ENCODE peak calls at places on chromosomes 2 and 18, in four cellular contexts. O, K, H and C are unnamed samples.

GRCh38 chr18:76548541-76548940 is 53.5 kb upstream of the ZNF516 start:
- DNase-seq in H (no peak), K (no peak), O (no peak), C (no peak)

GRCh38 chr18:79798999-79799370 is 1.2 kb downstream of the KCNG2 start:
- DNase-seq in K (no peak), O (no peak), H (no peak), C (no peak)

GRCh38 chr2:204024906-204025475 is 88.4 kb downstream of the ICOS start:
- DNase-seq in O (no peak), K (no peak), H (no peak), C (no peak)

GRCh38 chr2:37011126-37011525 is 44.8 kb upstream of the STRN start:
- DNase-seq in H (no peak), O (peak), K (no peak), C (no peak)

GRCh38 chr2:70132244-70133126 is 45.2 kb downstream of the PCBP1 start:
- DNase-seq in K (peak), O (no peak), H (no peak), C (peak)

GRCh38 chr2:1234731-1235308 is 178.4 kb upstream of the TPO start:
- DNase-seq in H (no peak), K (no peak), O (no peak), C (no peak)

GRCh38 chr2:1561259-1561658 is 148.0 kb downstream of the TPO start:
- DNase-seq in K (no peak), H (no peak), O (no peak), C (no peak)

GRCh38 chr2:204452464-204453023 is 92.7 kb upstream of the PARD3B start:
- DNase-seq in O (no peak), H (no peak), K (peak), C (peak)

GRCh38 chr18:62566199-62566598 is 43.4 kb downstream of the ZCCHC2 start:
- DNase-seq in K (peak), O (no peak), H (no peak), C (peak)

GRCh38 chr2:149733936-149734685 is 146.5 kb upstream of the MMADHC start:
- DNase-seq in H (no peak), K (no peak), O (no peak), C (peak)

GRCh38 chr18:22728481-22729105 is 204.5 kb upstream of the RBBP8 start:
- DNase-seq in H (no peak), K (no peak), O (no peak), C (no peak)

GRCh38 chr18:29605365-29605764 is 1428.4 kb upstream of the CDH2 start:
- DNase-seq in K (no peak), O (no peak), H (no peak), C (no peak)

GRCh38 chr2:126796931-126797621 is 101.6 kb upstream of the TEX51 start:
- DNase-seq in H (no peak), O (no peak), K (no peak), C (no peak)

GRCh38 chr2:163077241-163077640 is 238.7 kb upstream of the KCNH7 start:
- DNase-seq in H (no peak), O (peak), K (no peak), C (no peak)

GRCh38 chr2:19738707-19739106 is 163.1 kb downstream of the TTC32 start:
- DNase-seq in K (no peak), H (no peak), O (no peak), C (no peak)

GRCh38 chr2:121075006-121075545 is 209.9 kb downstream of the TFCP2L1 start:
- DNase-seq in O (peak), K (no peak), H (peak), C (peak)

GRCh38 chr2:28564346-28564745 is 68.5 kb downstream of the PLB1 start:
- DNase-seq in O (no peak), H (no peak), K (no peak), C (no peak)

GRCh38 chr2:58973831-58974281 is 732.7 kb upstream of the FANCL start:
- DNase-seq in O (no peak), H (no peak), K (no peak), C (no peak)

GRCh38 chr2:175557810-175558377 is 376.4 kb upstream of the ATP5MC3 start:
- DNase-seq in H (no peak), K (no peak), O (no peak), C (no peak)

GRCh38 chr2:119106301-119106897 is 52.2 kb downstream of the C1QL2 start:
- DNase-seq in H (peak), O (no peak), K (peak), C (no peak)

GRCh38 chr2:2251255-2251654 is 79.8 kb downstream of the MYT1L start:
- DNase-seq in O (no peak), H (no peak), K (no peak), C (no peak)

GRCh38 chr2:96527052-96527964 is 9.2 kb upstream of the ARID5A start:
- DNase-seq in H (no peak), K (no peak), O (no peak), C (no peak)

GRCh38 chr18:50906843-50907242 is 27.9 kb downstream of the ME2 start:
- DNase-seq in K (no peak), O (no peak), H (no peak), C (no peak)

GRCh38 chr2:37637985-37638384 is 33.5 kb downstream of the CDC42EP3 start:
- DNase-seq in K (no peak), H (no peak), O (no peak), C (no peak)

GRCh38 chr2:94870392-94871225 is 621 bp upstream of the TEKT4 start:
- DNase-seq in K (peak), H (peak), O (no peak), C (no peak)

GRCh38 chr2:146496248-146496647 is 1348.6 kb upstream of the ACVR2A start:
- DNase-seq in O (no peak), K (no peak), H (no peak), C (no peak)

GRCh38 chr18:65943268-65943667 is 192.5 kb downstream of the CDH7 start:
- DNase-seq in H (no peak), O (no peak), K (no peak), C (no peak)

GRCh38 chr18:63451774-63452173 is 25.0 kb upstream of the SERPINB5 start:
- DNase-seq in H (no peak), K (no peak), O (no peak), C (no peak)

GRCh38 chr2:45874324-45874723 is 222.8 kb downstream of the PRKCE start:
- DNase-seq in K (no peak), O (no peak), H (no peak), C (no peak)

GRCh38 chr2:197978971-197979370 is 174.6 kb downstream of the PLCL1 start:
- DNase-seq in H (no peak), K (no peak), O (no peak), C (no peak)

GRCh38 chr2:242075683-242076082 is 206.2 kb downstream of the RTP5 start:
- DNase-seq in O (no peak), H (no peak), K (no peak), C (no peak)

GRCh38 chr18:75070625-75071483 is 138.1 kb downstream of the PTGR3 start:
- DNase-seq in H (peak), O (peak), K (peak), C (peak)

GRCh38 chr2:166057363-166058169 is 70.3 kb downstream of the SCN1A start:
- DNase-seq in O (no peak), K (peak), H (peak), C (peak)

GRCh38 chr18:75160315-75160714 is 48.6 kb downstream of the PTGR3 start:
- DNase-seq in H (no peak), K (no peak), O (no peak), C (no peak)

GRCh38 chr18:74204543-74205152 is 56.3 kb downstream of the TIMM21 start:
- DNase-seq in K (no peak), H (no peak), O (no peak), C (no peak)

GRCh38 chr2:75256485-75256884 is 57.2 kb upstream of the TACR1 start:
- DNase-seq in H (no peak), K (no peak), O (no peak), C (no peak)

GRCh38 chr2:233673896-233674295 is 2.2 kb downstream of the UGT1A9 start:
- DNase-seq in K (no peak), H (no peak), O (no peak), C (no peak)

GRCh38 chr2:233671290-233672161 is at the start of gene UGT1A9:
- DNase-seq in K (no peak), O (no peak), H (no peak), C (peak)

GRCh38 chr2:233674314-233674713 is 2.6 kb downstream of the UGT1A9 start:
- DNase-seq in O (no peak), H (no peak), K (no peak), C (no peak)

GRCh38 chr2:233676046-233676445 is 4.3 kb downstream of the UGT1A9 start:
- DNase-seq in H (no peak), O (no peak), K (no peak), C (no peak)

GRCh38 chr2:233674995-233675394 is 3.3 kb downstream of the UGT1A9 start:
- DNase-seq in O (no peak), K (no peak), H (no peak), C (no peak)
- TF ChIP-seq POLR2AphosphoS2 in O (no peak), K (no peak), H (no peak), C (no peak)

GRCh38 chr2:9556121-9556869 is 665 bp upstream of the ADAM17 start:
- DNase-seq in K (no peak), H (no peak), O (no peak), C (no peak)
- TF ChIP-seq POLR2AphosphoS2 in K (no peak), H (no peak), O (no peak), C (no peak)

DNA sequence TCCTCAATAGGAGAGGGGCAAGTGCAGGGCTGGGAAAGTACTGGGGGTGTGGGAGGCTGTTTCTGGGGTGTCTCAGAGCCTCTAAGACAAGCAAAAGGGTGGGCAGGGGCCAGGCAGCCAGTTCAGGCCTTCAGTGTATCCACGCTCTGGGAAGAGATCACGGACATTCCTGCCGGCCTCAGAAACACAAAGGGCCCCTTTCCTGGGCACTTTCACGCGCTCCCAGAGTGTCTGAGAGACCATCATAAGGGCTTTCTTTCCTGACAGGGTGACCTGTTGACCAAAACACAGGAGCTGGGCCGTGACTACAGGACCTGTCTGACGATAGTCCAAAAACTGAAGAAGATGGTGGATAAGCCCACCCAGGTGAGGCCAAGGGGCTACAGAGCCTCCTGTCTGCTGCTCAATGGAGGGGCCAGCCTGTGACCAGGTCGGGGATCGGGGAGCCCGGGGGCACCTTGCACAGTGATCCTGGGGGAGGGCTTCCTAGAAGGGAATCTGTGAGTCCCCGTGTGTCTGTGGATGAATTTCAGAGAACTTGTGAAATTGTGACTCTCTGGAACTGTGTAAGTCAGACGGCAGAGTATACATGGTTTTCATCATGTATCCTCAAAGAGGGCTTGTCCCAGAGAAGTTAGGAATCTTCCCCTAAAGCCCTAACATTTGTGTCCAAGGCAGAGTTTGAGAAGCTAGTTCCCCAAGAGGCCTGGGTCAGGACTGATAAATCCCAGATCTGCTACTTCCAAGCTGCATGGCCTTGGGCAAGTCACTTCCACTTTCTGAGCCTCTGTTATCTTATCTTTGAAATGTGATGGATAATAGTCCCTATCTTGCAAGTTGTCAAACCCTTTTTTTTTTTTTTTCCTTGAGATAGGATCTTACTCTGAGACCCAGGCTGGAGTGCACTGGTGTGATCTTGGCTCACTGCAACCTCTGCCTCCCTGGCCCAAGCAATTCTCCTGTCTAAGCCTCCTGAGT is 1.8 kb downstream of the GNLY start:
- DNase-seq in O (no peak), H (no peak), K (no peak), C (no peak)
- TF ChIP-seq POLR2AphosphoS2 in O (no peak), H (no peak), K (no peak), C (no peak)

DNA sequence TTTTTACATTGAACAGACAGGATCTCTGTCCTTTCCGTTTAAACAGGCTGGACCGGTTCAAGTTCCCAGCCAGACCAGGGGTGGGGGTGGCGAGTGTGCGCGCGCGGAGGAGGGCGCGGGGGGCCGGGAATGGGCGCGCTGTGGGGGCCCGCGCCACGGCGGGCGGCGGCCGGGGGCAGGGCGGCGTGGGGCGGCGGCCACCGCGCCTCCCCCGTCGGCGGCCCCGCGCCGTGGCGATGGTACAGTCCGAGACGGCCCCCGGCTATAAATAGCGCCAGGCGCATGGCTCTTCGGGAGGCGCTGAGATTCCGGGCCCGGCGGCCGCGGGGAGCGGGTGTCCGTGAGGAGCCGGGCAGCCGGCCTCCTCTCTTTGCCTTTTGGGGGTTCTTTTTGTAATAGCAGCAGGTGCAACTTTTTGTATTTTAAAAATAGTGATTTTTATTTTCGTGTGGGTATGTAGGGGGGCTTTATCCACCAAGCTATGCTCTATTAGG is 434 bp upstream of the CELF4 start:
- DNase-seq in H (no peak), O (no peak), K (no peak), C (peak)
- TF ChIP-seq POLR2AphosphoS2 in H (no peak), O (no peak), K (no peak), C (no peak)

DNA sequence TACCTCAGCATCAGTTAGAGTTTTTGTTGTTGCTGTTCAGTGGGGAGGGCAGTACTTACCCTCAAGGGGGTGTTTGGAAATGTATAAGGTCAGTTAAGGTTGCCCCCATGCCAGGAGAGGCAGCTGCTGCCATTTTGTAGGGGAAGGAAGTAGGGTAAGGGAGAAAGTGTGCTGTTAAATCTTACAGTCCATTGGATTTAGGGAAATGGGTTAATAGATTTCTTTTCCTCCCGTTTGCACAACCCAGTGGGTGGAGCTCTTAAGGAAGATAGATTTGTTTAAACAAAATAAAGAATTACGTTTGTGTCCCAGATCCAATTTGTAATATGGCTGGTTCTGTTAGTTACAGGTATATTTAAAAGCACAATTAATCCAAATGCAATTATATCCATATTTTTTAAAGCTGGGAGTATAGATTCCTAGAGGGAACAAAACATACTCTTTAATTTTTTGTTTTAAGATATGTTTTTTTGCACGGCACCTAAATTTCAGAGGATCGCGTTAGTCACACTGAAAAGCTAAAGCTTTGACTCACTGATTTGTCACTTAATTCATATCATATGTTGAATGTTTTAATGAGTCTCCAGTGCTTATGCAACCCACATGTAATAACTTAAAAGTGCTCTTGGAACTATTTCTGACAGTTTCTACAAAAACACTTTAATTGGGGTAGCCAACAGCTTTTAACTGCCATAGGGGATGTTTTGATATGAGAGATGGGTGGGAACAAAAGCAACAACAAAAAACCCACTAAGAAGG is 9.0 kb upstream of the CWC22 start:
- DNase-seq in O (no peak), K (no peak), H (no peak), C (no peak)
- TF ChIP-seq POLR2AphosphoS2 in O (no peak), K (no peak), H (no peak), C (no peak)

DNA sequence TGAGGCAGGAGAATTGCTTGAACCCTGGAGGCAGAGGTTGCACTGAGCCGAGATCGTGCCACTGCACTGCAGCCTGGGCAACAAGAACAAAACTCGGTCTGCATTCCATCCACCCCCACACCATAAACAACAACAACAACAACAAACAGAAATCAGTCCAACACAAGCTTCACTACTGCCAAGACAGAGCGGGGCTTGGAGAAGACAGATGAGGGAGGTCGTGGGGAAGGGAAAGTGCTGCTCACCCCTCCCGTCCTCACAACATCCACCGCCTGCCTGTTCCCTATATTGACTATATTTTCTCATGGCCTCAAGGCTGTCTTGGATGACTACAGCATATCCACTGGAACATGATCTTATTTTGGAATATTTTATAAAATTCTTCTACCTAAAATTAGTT is 137.6 kb upstream of the TTC39C start:
- DNase-seq in O (no peak), K (no peak), H (no peak), C (no peak)
- TF ChIP-seq POLR2AphosphoS2 in O (no peak), K (no peak), H (no peak), C (no peak)

DNA sequence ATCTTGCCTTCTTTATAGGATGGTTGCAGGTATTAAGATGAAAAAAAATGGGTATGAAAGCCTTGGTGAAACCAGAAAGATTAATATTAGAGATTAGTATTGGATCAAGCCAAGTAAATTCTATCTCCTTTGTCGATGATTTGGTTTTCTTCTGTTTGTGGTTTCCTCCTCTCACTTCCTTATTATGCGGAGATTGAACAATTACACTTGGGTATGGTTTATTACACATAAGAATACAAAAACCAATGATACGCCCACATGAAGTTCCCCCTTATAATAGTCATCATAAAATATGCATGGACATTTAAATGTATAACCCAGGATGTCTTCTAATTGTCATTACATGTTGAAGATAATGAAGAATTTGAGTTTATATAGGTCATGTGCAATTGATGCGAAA is 4.9 kb downstream of the LTBP1 start:
- DNase-seq in O (no peak), H (no peak), K (no peak), C (no peak)
- TF ChIP-seq POLR2AphosphoS2 in O (no peak), H (no peak), K (no peak), C (no peak)

GRCh38 chr2:79832540-79833234 is 319.8 kb downstream of the CTNNA2 start:
- DNase-seq in H (no peak), O (no peak), K (no peak), C (no peak)
- TF ChIP-seq POLR2AphosphoS2 in H (no peak), O (no peak), K (no peak), C (no peak)

GRCh38 chr2:33320573-33320972 is 155.9 kb upstream of the RASGRP3 start:
- DNase-seq in H (no peak), K (peak), O (no peak), C (no peak)

GRCh38 chr2:33322607-33323006 is 153.8 kb upstream of the RASGRP3 start:
- DNase-seq in O (no peak), H (no peak), K (no peak), C (no peak)

GRCh38 chr2:33323957-33324356 is 152.5 kb upstream of the RASGRP3 start:
- DNase-seq in K (no peak), H (no peak), O (no peak), C (no peak)

GRCh38 chr2:33322099-33322498 is 154.3 kb upstream of the RASGRP3 start:
- DNase-seq in H (no peak), K (no peak), O (no peak), C (no peak)

DNA sequence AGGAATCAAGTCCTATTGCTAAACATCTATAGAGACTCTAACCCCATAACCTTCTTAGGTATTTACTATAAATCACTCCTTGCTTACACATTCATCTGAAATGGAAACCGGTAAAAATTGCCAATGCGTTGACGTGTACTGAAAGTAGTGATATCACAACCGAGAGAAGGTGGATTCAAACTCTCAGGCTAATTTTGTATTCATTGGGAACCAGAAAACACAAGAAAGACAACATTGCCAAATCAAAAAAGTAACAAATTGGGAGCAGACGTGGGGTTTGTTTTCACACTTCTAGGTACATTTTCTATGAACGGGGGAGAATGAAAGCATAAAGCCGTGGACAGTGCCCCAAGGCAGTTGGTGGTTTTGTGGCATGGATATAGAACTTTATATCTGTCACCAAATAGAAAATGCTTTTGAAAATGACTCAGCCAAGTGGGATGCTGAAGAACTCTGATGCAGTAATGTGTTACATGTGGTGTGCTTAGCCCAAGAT is 155.2 kb upstream of the RASGRP3 start:
- DNase-seq in O (peak), K (no peak), H (no peak), C (no peak)
- TF ChIP-seq POLR2AphosphoS2 in O (no peak), K (no peak), H (no peak), C (no peak)